ENCODE peak calls at places on chromosomes 7 and 10, in four cellular contexts. Z, T, G and O are unnamed samples.

GRCh38 chr7:87151002-87151505 is 1.2 kb upstream of the DMTF1 start:
- DNase-seq in T (no peak), G (no peak), Z (no peak), O (no peak)

GRCh38 chr10:125375210-125375609 is 214.8 kb upstream of the CTBP2 start:
- DNase-seq in Z (peak; percentile 2), T (no peak), G (no peak), O (peak; percentile 6)

GRCh38 chr10:7014721-7015120 is 396.1 kb downstream of the SFMBT2 start:
- DNase-seq in G (no peak), Z (no peak), T (no peak), O (no peak)

GRCh38 chr7:26035552-26035951 is 116.4 kb upstream of the NFE2L3 start:
- DNase-seq in T (no peak), G (no peak), Z (no peak), O (peak; percentile 9)

GRCh38 chr7:127713758-127714157 is 61.8 kb downstream of the SND1 start:
- DNase-seq in Z (no peak), T (no peak), G (no peak), O (no peak)

GRCh38 chr7:99268361-99268908 is 4.2 kb upstream of the MYH16 start:
- DNase-seq in T (no peak), Z (no peak), G (no peak), O (no peak)

GRCh38 chr7:151551820-151552219 is 32.1 kb upstream of the RHEB start:
- DNase-seq in Z (peak; percentile 30), G (no peak), T (no peak), O (peak; percentile 23)

GRCh38 chr10:23294638-23295247 is 49.9 kb downstream of the C10orf67 start:
- DNase-seq in Z (peak; percentile 16), G (no peak), T (no peak), O (no peak)

GRCh38 chr7:374706-375490 is 84.9 kb downstream of the FOXL3 start:
- DNase-seq in T (peak; percentile 22), Z (no peak), G (no peak), O (no peak)

GRCh38 chr10:3097160-3097559 is 29.8 kb downstream of the PFKP start:
- DNase-seq in T (no peak), Z (no peak), G (no peak), O (no peak)

GRCh38 chr10:48592346-48592745 is 12.5 kb downstream of the ARHGAP22 start:
- DNase-seq in G (no peak), Z (no peak), T (no peak), O (no peak)

GRCh38 chr10:76991571-76991970 is 646.0 kb downstream of the KCNMA1 start:
- DNase-seq in T (no peak), Z (no peak), G (no peak), O (no peak)

GRCh38 chr7:43469051-43469450 is 113.9 kb upstream of the STK17A start:
- DNase-seq in T (no peak), Z (no peak), G (no peak), O (no peak)

GRCh38 chr7:121372376-121373024 is 23.6 kb downstream of the FAM3C start:
- DNase-seq in Z (peak; percentile 6), G (no peak), T (no peak), O (no peak)

GRCh38 chr10:80459047-80459865 is 5.1 kb downstream of the TSPAN14 start:
- DNase-seq in T (peak; percentile 43), Z (no peak), G (no peak), O (peak; percentile 79)

GRCh38 chr10:27319752-27320561 is 79.4 kb upstream of the ACBD5 start:
- DNase-seq in Z (peak; percentile 6), G (no peak), T (peak; percentile 63), O (no peak)

GRCh38 chr7:103680161-103681144 is 234.4 kb upstream of the SLC26A5 start:
- DNase-seq in T (peak; percentile 42), Z (no peak), G (no peak), O (peak; percentile 62)

GRCh38 chr10:34101001-34101400 is 714.1 kb downstream of the PARD3 start:
- DNase-seq in Z (no peak), T (no peak), G (no peak), O (no peak)

GRCh38 chr7:90474284-90475210 is 5.1 kb downstream of the PTTG1IP2 start:
- DNase-seq in T (no peak), Z (peak; percentile 73), G (no peak), O (no peak)

GRCh38 chr7:128876978-128877755 is 14.5 kb downstream of the ATP6V1F start:
- DNase-seq in G (no peak), Z (no peak), T (no peak), O (no peak)

GRCh38 chr7:115782716-115783460 is 247.7 kb downstream of the TFEC start:
- DNase-seq in Z (no peak), G (no peak), T (no peak), O (no peak)

GRCh38 chr10:8473205-8473604 is 418.7 kb downstream of the GATA3 start:
- DNase-seq in G (no peak), Z (peak; percentile 1), T (no peak), O (no peak)

GRCh38 chr10:14071956-14072355 is 258.8 kb downstream of the FRMD4A start:
- DNase-seq in Z (no peak), G (no peak), T (no peak), O (no peak)

GRCh38 chr10:45463244-45464116 is 89.5 kb downstream of the ALOX5 start:
- DNase-seq in G (no peak), Z (peak; percentile 8), T (no peak), O (no peak)

GRCh38 chr10:45460235-45460878 is 86.3 kb downstream of the ALOX5 start:
- DNase-seq in T (no peak), G (no peak), Z (no peak), O (no peak)

GRCh38 chr10:45464958-45465567 is 91.0 kb downstream of the ALOX5 start:
- DNase-seq in T (peak; percentile 68), Z (peak; percentile 67), G (no peak), O (peak; percentile 70)

GRCh38 chr10:45457487-45457886 is 83.5 kb downstream of the ALOX5 start:
- DNase-seq in T (no peak), Z (no peak), G (no peak), O (no peak)

DNA sequence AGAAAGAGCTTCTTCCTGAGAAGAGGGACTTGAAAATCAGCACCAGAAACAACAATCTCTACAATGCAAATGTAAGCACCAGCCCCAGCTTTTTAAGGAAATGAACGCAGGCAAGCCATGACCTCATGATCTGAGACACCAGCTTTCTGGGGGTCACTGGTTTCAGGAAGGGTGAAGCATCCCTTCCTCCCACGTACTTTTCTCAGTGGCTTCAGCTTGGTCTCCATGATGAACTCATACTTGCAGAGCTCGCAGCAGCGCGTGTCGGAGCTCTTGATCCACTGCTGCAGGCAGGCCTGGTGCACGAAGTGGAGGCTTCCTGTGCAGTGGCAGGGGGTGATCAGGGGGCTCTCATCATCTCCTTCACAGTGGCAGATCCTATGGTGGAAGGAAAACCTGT is 87.0 kb downstream of the ALOX5 start:
- DNase-seq in Z (peak; percentile 15), G (no peak), T (no peak), O (no peak)
- H3K9ac ChIP-seq in Z (no peak overlapping the region), G (no peak overlapping the region), T (no peak overlapping the region), O (no peak overlapping the region)

GRCh38 chr10:107157071-107157470 is 7.4 kb downstream of the SORCS1 start:
- DNase-seq in G (no peak), T (no peak), Z (no peak), O (no peak)

GRCh38 chr10:107148906-107149305 is 15.6 kb downstream of the SORCS1 start:
- DNase-seq in T (no peak), Z (no peak), G (no peak), O (no peak)

GRCh38 chr10:107152087-107152486 is 12.4 kb downstream of the SORCS1 start:
- DNase-seq in G (no peak), Z (no peak), T (no peak), O (no peak)
- H3K56ac ChIP-seq in G (no peak overlapping the region), Z (no peak overlapping the region), T (no peak overlapping the region), O (no peak overlapping the region)

GRCh38 chr7:73668103-73668937 is 689 bp downstream of the VPS37D start:
- DNase-seq in T (no peak), Z (no peak), G (no peak), O (no peak)
- H2BK5ac ChIP-seq in T (no peak overlapping the region), Z (no peak overlapping the region), G (no peak overlapping the region), O (no peak overlapping the region)

GRCh38 chr10:131448883-131449282 is 137.4 kb upstream of the TCERG1L start:
- DNase-seq in T (no peak), Z (no peak), G (no peak), O (no peak)
- H3K9ac ChIP-seq in T (no peak overlapping the region), Z (no peak overlapping the region), G (no peak overlapping the region), O (no peak overlapping the region)